ENCODE peak calls at places on chromosomes 12 and 14, in eight cellular contexts. One of them, this sample, is unnamed.

GRCh38 chr12:43318002-43318401 is 234.0 kb downstream of the ADAMTS20 start:
- DNase-seq in neural crest cell: no peak
- DNase-seq in astrocyte of the cerebellum: no peak
- DNase-seq in naive B cell: no peak
- DNase-seq in Kasumi-1: peak
- DNase-seq in astrocyte of the hippocampus: no peak
- DNase-seq in Calu3: no peak
- DNase-seq in stimulated activated CD4-positive, alpha-beta T cell treated with anti-CD3 and anti-CD28 coated beads, Interleukin-12 subunit alpha, Interleukin-12 subunit beta, amount 100 ng/mL, for 4 hours: no peak
- DNase-seq in this sample: peak

GRCh38 chr12:13941258-13942249 is 39.8 kb downstream of the GRIN2B start:
- DNase-seq in neural crest cell: peak
- DNase-seq in astrocyte of the cerebellum: peak
- DNase-seq in naive B cell: no peak
- DNase-seq in Kasumi-1: peak
- DNase-seq in astrocyte of the hippocampus: peak
- DNase-seq in Calu3: peak
- DNase-seq in stimulated activated CD4-positive, alpha-beta T cell treated with anti-CD3 and anti-CD28 coated beads, Interleukin-12 subunit alpha, Interleukin-12 subunit beta, amount 100 ng/mL, for 4 hours: no peak
- DNase-seq in this sample: peak

GRCh38 chr14:105315211-105315721 is 718 bp downstream of the PACS2 start:
- DNase-seq in neural crest cell: no peak
- DNase-seq in astrocyte of the cerebellum: no peak
- DNase-seq in naive B cell: peak
- DNase-seq in Kasumi-1: no peak
- DNase-seq in astrocyte of the hippocampus: peak
- DNase-seq in Calu3: peak
- DNase-seq in stimulated activated CD4-positive, alpha-beta T cell treated with anti-CD3 and anti-CD28 coated beads, Interleukin-12 subunit alpha, Interleukin-12 subunit beta, amount 100 ng/mL, for 4 hours: peak
- DNase-seq in this sample: peak

GRCh38 chr14:79638647-79639266 is 572.5 kb downstream of the DIO2 start:
- DNase-seq in neural crest cell: no peak
- DNase-seq in astrocyte of the cerebellum: no peak
- DNase-seq in naive B cell: no peak
- DNase-seq in Kasumi-1: no peak
- DNase-seq in astrocyte of the hippocampus: no peak
- DNase-seq in Calu3: no peak
- DNase-seq in stimulated activated CD4-positive, alpha-beta T cell treated with anti-CD3 and anti-CD28 coated beads, Interleukin-12 subunit alpha, Interleukin-12 subunit beta, amount 100 ng/mL, for 4 hours: no peak
- DNase-seq in this sample: no peak

GRCh38 chr14:80117876-80118275 is 93.4 kb downstream of the DIO2 start:
- DNase-seq in neural crest cell: no peak
- DNase-seq in astrocyte of the cerebellum: no peak
- DNase-seq in naive B cell: no peak
- DNase-seq in Kasumi-1: no peak
- DNase-seq in astrocyte of the hippocampus: no peak
- DNase-seq in Calu3: no peak
- DNase-seq in stimulated activated CD4-positive, alpha-beta T cell treated with anti-CD3 and anti-CD28 coated beads, Interleukin-12 subunit alpha, Interleukin-12 subunit beta, amount 100 ng/mL, for 4 hours: no peak
- DNase-seq in this sample: no peak

GRCh38 chr12:54273981-54274380 is 5.9 kb downstream of the CBX5 start:
- DNase-seq in neural crest cell: no peak
- DNase-seq in astrocyte of the cerebellum: no peak
- DNase-seq in naive B cell: no peak
- DNase-seq in Kasumi-1: no peak
- DNase-seq in astrocyte of the hippocampus: no peak
- DNase-seq in Calu3: no peak
- DNase-seq in stimulated activated CD4-positive, alpha-beta T cell treated with anti-CD3 and anti-CD28 coated beads, Interleukin-12 subunit alpha, Interleukin-12 subunit beta, amount 100 ng/mL, for 4 hours: no peak
- DNase-seq in this sample: no peak

GRCh38 chr12:11758838-11759509 is 109.5 kb downstream of the ETV6 start:
- DNase-seq in neural crest cell: no peak
- DNase-seq in astrocyte of the cerebellum: no peak
- DNase-seq in naive B cell: no peak
- DNase-seq in Kasumi-1: no peak
- DNase-seq in astrocyte of the hippocampus: no peak
- DNase-seq in Calu3: no peak
- DNase-seq in stimulated activated CD4-positive, alpha-beta T cell treated with anti-CD3 and anti-CD28 coated beads, Interleukin-12 subunit alpha, Interleukin-12 subunit beta, amount 100 ng/mL, for 4 hours: no peak
- DNase-seq in this sample: peak

GRCh38 chr12:65725376-65725775 is 98.9 kb upstream of the HMGA2 start:
- DNase-seq in neural crest cell: no peak
- DNase-seq in astrocyte of the cerebellum: no peak
- DNase-seq in naive B cell: no peak
- DNase-seq in Kasumi-1: no peak
- DNase-seq in astrocyte of the hippocampus: peak
- DNase-seq in Calu3: no peak
- DNase-seq in stimulated activated CD4-positive, alpha-beta T cell treated with anti-CD3 and anti-CD28 coated beads, Interleukin-12 subunit alpha, Interleukin-12 subunit beta, amount 100 ng/mL, for 4 hours: no peak
- DNase-seq in this sample: no peak

GRCh38 chr14:54105406-54105805 is 148.8 kb upstream of the BMP4 start:
- DNase-seq in neural crest cell: no peak
- DNase-seq in astrocyte of the cerebellum: no peak
- DNase-seq in naive B cell: no peak
- DNase-seq in Kasumi-1: no peak
- DNase-seq in astrocyte of the hippocampus: no peak
- DNase-seq in Calu3: no peak
- DNase-seq in stimulated activated CD4-positive, alpha-beta T cell treated with anti-CD3 and anti-CD28 coated beads, Interleukin-12 subunit alpha, Interleukin-12 subunit beta, amount 100 ng/mL, for 4 hours: no peak
- DNase-seq in this sample: no peak

GRCh38 chr12:55142896-55143870 is 17.0 kb downstream of the OR9K2 start:
- DNase-seq in neural crest cell: peak
- DNase-seq in astrocyte of the cerebellum: peak
- DNase-seq in naive B cell: peak
- DNase-seq in Kasumi-1: peak
- DNase-seq in astrocyte of the hippocampus: peak
- DNase-seq in Calu3: peak
- DNase-seq in stimulated activated CD4-positive, alpha-beta T cell treated with anti-CD3 and anti-CD28 coated beads, Interleukin-12 subunit alpha, Interleukin-12 subunit beta, amount 100 ng/mL, for 4 hours: peak
- DNase-seq in this sample: peak

GRCh38 chr12:53939141-53940108 is 794 bp downstream of the HOXC13 start:
- DNase-seq in neural crest cell: no peak
- DNase-seq in astrocyte of the cerebellum: no peak
- DNase-seq in naive B cell: no peak
- DNase-seq in Kasumi-1: no peak
- DNase-seq in astrocyte of the hippocampus: no peak
- DNase-seq in Calu3: peak
- DNase-seq in stimulated activated CD4-positive, alpha-beta T cell treated with anti-CD3 and anti-CD28 coated beads, Interleukin-12 subunit alpha, Interleukin-12 subunit beta, amount 100 ng/mL, for 4 hours: no peak
- DNase-seq in this sample: no peak

GRCh38 chr12:6375269-6376078 is at the start of gene SCNN1A:
- DNase-seq in neural crest cell: no peak
- DNase-seq in astrocyte of the cerebellum: no peak
- DNase-seq in naive B cell: no peak
- DNase-seq in Kasumi-1: no peak
- DNase-seq in astrocyte of the hippocampus: peak
- DNase-seq in Calu3: peak
- DNase-seq in stimulated activated CD4-positive, alpha-beta T cell treated with anti-CD3 and anti-CD28 coated beads, Interleukin-12 subunit alpha, Interleukin-12 subunit beta, amount 100 ng/mL, for 4 hours: no peak
- DNase-seq in this sample: no peak

GRCh38 chr12:69266045-69266635 is 26.8 kb downstream of the CPSF6 start:
- DNase-seq in neural crest cell: no peak
- DNase-seq in astrocyte of the cerebellum: no peak
- DNase-seq in naive B cell: no peak
- DNase-seq in Kasumi-1: no peak
- DNase-seq in astrocyte of the hippocampus: peak
- DNase-seq in Calu3: no peak
- DNase-seq in stimulated activated CD4-positive, alpha-beta T cell treated with anti-CD3 and anti-CD28 coated beads, Interleukin-12 subunit alpha, Interleukin-12 subunit beta, amount 100 ng/mL, for 4 hours: no peak
- DNase-seq in this sample: no peak